ENCODE peak calls at places on chromosomes 1 and 21, in five cellular contexts. H is HCT116, S is MM.1S, A is hepatocyte, L is PC-3. U is an unnamed sample.

GRCh38 chr1:43329995-43330751 is 7.4 kb upstream of the MPL start:
- DNase-seq in H (no peak), S (no peak), A (peak), L (peak), U (no peak)

GRCh38 chr1:32706491-32706890 is 3.9 kb upstream of the SYNC start:
- DNase-seq in H (no peak), S (no peak), A (no peak), L (no peak), U (no peak)

GRCh38 chr1:51572365-51572764 is 44.5 kb upstream of the OSBPL9 start:
- DNase-seq in H (no peak), S (no peak), A (no peak), L (no peak), U (no peak)

GRCh38 chr1:223147858-223148257 is 4.8 kb upstream of the TLR5 start:
- DNase-seq in H (no peak), S (no peak), A (no peak), L (no peak), U (no peak)

GRCh38 chr1:228811655-228812315 is 76.5 kb downstream of the RHOU start:
- DNase-seq in H (no peak), S (no peak), A (no peak), L (no peak), U (no peak)

GRCh38 chr21:37863842-37864241 is 52.4 kb downstream of the KCNJ6 start:
- DNase-seq in H (no peak), S (no peak), A (peak), L (no peak), U (no peak)

GRCh38 chr1:233364695-233365539 is 37.4 kb downstream of the MAP3K21 start:
- DNase-seq in H (no peak), S (peak), A (no peak), L (peak), U (no peak)

GRCh38 chr1:204221271-204221670 is 7.5 kb upstream of the GOLT1A start:
- DNase-seq in H (no peak), S (no peak), A (no peak), L (no peak), U (peak)

GRCh38 chr1:172431721-172432192 is 11.3 kb downstream of the C1orf105 start:
- DNase-seq in H (no peak), S (no peak), A (peak), L (peak), U (no peak)

GRCh38 chr1:227192163-227192562 is 126.1 kb downstream of the CDC42BPA start:
- DNase-seq in H (no peak), S (peak), A (peak), L (peak), U (no peak)

GRCh38 chr1:160542303-160542945 is 19.4 kb upstream of the SLAMF6 start:
- DNase-seq in H (no peak), S (no peak), A (peak), L (no peak), U (no peak)

GRCh38 chr1:6101826-6102225 is 56.1 kb downstream of the KCNAB2 start:
- DNase-seq in H (no peak), S (no peak), A (no peak), L (no peak), U (no peak)

GRCh38 chr1:186289943-186290560 is 85.0 kb downstream of the TPR start:
- DNase-seq in H (no peak), S (no peak), A (no peak), L (no peak), U (no peak)

GRCh38 chr1:7418442-7419080 is 352.5 kb upstream of the VAMP3 start:
- DNase-seq in H (no peak), S (no peak), A (no peak), L (no peak), U (no peak)

GRCh38 chr1:38616846-38617245 is 242.7 kb downstream of the RRAGC start:
- DNase-seq in H (no peak), S (no peak), A (no peak), L (no peak), U (no peak)
- TF ChIP-seq EZH2phosphoT487 in H (no peak), S (no peak), A (no peak), L (no peak), U (no peak)

GRCh38 chr1:112957133-112957812 is 1.3 kb upstream of the SLC16A1 start:
- DNase-seq in H (peak), S (peak), A (peak), L (peak), U (peak)
- H2AFZ ChIP-seq in H (no peak), S (peak), A (peak), L (peak), U (peak)

GRCh38 chr1:35777109-35777508 is 7.3 kb upstream of the CLSPN start:
- DNase-seq in H (no peak), S (no peak), A (no peak), L (no peak), U (no peak)
- TF ChIP-seq EZH2phosphoT487 in H (no peak), S (no peak), A (no peak), L (no peak), U (no peak)

GRCh38 chr1:171251042-171251740 is 2.9 kb downstream of the FMO1 start:
- DNase-seq in H (peak), S (peak), A (peak), L (peak), U (peak)

GRCh38 chr1:171251741-171252300 is 3.5 kb downstream of the FMO1 start:
- DNase-seq in H (no peak), S (peak), A (peak), L (peak), U (peak)

GRCh38 chr1:171248309-171248708 is at the start of gene FMO1:
- DNase-seq in H (no peak), S (no peak), A (no peak), L (no peak), U (no peak)

GRCh38 chr1:171252482-171252881 is 4.2 kb downstream of the FMO1 start:
- DNase-seq in H (no peak), S (peak), A (no peak), L (no peak), U (peak)

GRCh38 chr1:171250263-171250662 is 2.0 kb downstream of the FMO1 start:
- DNase-seq in H (no peak), S (no peak), A (no peak), L (no peak), U (no peak)
- H2AFZ ChIP-seq in H (no peak), S (no peak), A (no peak), L (no peak), U (no peak)

DNA sequence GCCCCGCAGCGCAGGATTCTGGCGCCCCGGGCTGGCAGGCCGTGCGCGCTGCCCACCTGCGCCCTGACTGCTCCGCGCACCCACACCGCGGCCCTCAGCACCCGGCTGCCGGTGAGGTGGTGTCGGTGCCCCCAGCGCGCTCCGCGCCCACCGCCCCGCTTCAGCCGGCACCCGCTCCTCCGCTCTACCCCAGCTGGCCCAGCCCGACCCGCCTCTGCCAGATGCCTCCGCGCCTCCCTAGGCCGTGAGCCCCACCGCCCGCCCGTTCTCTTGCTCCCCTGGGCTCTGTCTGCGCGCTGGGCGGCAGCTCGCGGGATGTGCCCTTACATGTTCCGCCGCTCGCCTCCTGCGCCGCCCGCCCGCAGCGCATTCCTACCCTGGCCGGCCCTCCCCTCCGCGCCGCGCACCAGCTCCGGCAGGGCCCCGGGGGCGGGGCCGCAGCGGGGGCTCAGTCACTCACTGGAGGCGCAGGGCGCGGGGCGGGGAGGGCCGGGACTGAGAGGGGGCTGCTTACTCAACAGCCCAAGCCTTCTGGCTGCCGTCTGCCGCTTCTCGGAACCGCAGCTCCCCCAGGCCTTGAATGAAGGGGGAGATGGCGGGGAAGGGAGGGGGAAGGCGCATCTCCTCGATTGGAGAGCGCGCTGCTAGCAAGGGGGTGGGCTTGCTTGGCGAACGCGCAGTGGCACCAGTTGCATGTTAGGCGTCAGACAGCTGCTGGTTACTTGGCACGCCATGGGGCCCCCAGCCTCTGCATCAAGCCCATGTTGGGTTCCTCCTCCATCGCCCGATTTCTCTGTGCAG is at the start of gene PHLDA3:
- DNase-seq in H (no peak), S (peak), A (peak), L (peak), U (peak)
- TF ChIP-seq EZH2phosphoT487 in H (no peak), S (no peak), A (no peak), L (no peak), U (peak)